ENCODE peak calls at places on chromosomes 2 and 18, in four cellular contexts. P is HCT116, E is transverse colon, G is K562. Q is an unnamed sample.

GRCh38 chr2:25251461-25252273 is 83.3 kb upstream of the POMC start:
- DNase-seq in P (no peak), E (peak; percentile 53), G (peak; percentile 65), Q (peak; percentile 46)

GRCh38 chr2:104756119-104756518 is 97.8 kb upstream of the POU3F3 start:
- DNase-seq in P (no peak), E (no peak), G (no peak), Q (no peak)

GRCh38 chr2:30826481-30826880 is 19.2 kb upstream of the CAPN13 start:
- DNase-seq in P (no peak), E (no peak), G (no peak), Q (peak; percentile 46)

GRCh38 chr2:37156071-37156856 is 516 bp downstream of the EIF2AK2 start:
- DNase-seq in P (peak; percentile 7), E (peak; percentile 54), G (peak; percentile 52), Q (peak; percentile 38)

GRCh38 chr2:202072226-202072625 is 829 bp upstream of the KIAA2012 start:
- DNase-seq in P (no peak), E (no peak), G (no peak), Q (no peak)

GRCh38 chr2:63434597-63434996 is 153.7 kb downstream of the WDPCP start:
- DNase-seq in P (no peak), E (no peak), G (peak; percentile 55), Q (no peak)

GRCh38 chr2:56185101-56185581 is 1.4 kb downstream of the CCDC85A start:
- DNase-seq in P (no peak), E (no peak), G (no peak), Q (no peak)

GRCh38 chr2:42106257-42106816 is 58.5 kb downstream of the PKDCC start:
- DNase-seq in P (no peak), E (no peak), G (no peak), Q (no peak)

GRCh38 chr2:237222178-237222577 is 136.5 kb downstream of the COPS8 start:
- DNase-seq in P (no peak), E (no peak), G (no peak), Q (no peak)

GRCh38 chr2:1460851-1461418 is 47.7 kb downstream of the TPO start:
- DNase-seq in P (no peak), E (no peak), G (no peak), Q (no peak)

GRCh38 chr2:207746131-207746530 is 23.6 kb downstream of the FZD5 start:
- DNase-seq in P (peak; percentile 54), E (peak; percentile 42), G (peak; percentile 76), Q (peak; percentile 56)

GRCh38 chr2:236166781-236167296 is 1.3 kb downstream of the GBX2 start:
- DNase-seq in P (no peak), E (no peak), G (peak; percentile 11), Q (no peak)

GRCh38 chr2:42025151-42025582 is 22.7 kb upstream of the PKDCC start:
- DNase-seq in P (no peak), E (no peak), G (no peak), Q (no peak)

GRCh38 chr18:32349728-32350395 is 120.8 kb downstream of the GAREM1 start:
- DNase-seq in P (peak; percentile 91), E (peak; percentile 62), G (no peak), Q (peak; percentile 72)

GRCh38 chr18:49788327-49788908 is 24.9 kb downstream of the ACAA2 start:
- DNase-seq in P (no peak), E (no peak), G (no peak), Q (no peak)
- H3K4me3 ChIP-seq in P (no peak overlapping the region), E (no peak overlapping the region), G (no peak overlapping the region), Q (peak overlapping the region; percentile 6)

GRCh38 chr2:53202063-53202462 is 565.5 kb upstream of the CHAC2 start:
- DNase-seq in P (peak; percentile 54), E (peak; percentile 24), G (no peak), Q (no peak)
- TF ChIP-seq POLR2AphosphoS5 in P (no peak), E (no peak), G (no peak), Q (no peak)

DNA sequence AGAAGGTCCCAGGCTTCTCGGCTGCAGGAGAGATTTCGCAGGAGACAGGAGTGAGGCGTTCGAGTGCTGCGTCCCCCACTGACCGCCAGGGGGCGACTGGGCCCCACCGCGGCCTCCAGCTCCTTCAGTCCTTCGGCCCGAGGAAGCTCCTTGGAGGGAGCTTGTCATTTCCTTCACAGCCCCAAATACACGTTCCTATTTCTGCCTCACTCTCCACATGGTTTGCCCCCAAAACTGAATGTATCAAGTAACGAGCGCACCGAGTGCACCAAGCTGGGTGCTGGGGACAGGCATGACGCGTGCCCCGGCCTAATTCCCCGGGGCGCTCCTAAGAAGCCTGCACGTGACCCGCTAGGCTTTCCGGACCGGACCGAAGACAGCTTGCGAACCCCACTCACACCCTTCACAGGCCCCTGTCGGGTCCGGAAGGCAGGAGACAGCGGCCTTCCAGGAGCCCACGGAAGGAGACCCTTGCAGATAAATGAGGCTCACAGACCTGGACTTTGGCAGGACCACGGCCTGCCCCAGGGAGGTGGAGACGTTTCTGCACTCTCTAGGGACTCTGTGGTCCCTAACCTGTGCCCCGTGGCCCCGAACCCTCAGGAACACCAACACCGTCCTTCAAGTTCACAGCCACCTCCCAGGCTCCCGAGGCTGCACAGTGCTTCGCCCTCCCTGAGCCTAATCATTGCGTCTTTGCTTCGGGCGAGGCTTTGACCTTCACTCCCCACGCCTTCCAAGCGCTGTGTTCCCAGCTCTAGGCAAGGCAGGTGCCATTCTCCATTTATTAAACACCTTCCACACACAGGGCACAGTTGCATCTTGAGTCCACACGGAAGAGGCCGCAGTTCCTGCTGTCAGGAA is 13.0 kb upstream of the FAHD2A start:
- DNase-seq in P (peak; percentile 18), E (peak; percentile 76), G (peak; percentile 72), Q (peak; percentile 67)
- TF ChIP-seq POLR2A in P (no peak), E (peak; percentile 63), G (no peak), Q (no peak)

DNA sequence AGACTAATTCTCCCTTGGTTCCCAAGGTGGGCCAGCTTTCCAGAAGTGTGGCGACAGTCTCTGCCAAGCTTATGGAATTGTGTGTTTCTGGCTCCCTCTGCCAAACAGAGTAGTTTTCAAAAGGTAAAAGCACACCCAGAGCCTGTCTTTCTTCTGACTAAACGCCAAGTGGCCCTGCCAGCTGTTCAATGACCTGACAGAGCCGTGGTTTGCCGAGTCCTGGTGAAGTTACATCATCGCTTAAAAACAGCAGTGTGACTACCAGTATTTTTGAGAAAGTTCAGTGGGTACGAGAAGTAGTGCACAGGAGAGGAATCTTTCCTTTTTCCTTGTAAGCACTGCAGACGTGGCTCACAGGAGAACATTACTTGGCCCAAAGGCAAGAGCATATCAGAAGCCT is 1.9 kb downstream of the PER2 start:
- DNase-seq in P (no peak), E (peak; percentile 67), G (no peak), Q (peak; percentile 85)
- H3K4me3 ChIP-seq in P (no peak overlapping the region), E (no peak overlapping the region), G (no peak overlapping the region), Q (peak overlapping the region; percentile 76)

GRCh38 chr2:191845248-191845715 is 1.6 kb downstream of the CAVIN2 start:
- DNase-seq in P (no peak), E (no peak), G (peak; percentile 49), Q (no peak)

GRCh38 chr2:191847764-191848163 is 876 bp upstream of the CAVIN2 start:
- DNase-seq in P (no peak), E (no peak), G (no peak), Q (no peak)

GRCh38 chr2:191845876-191846786 is 757 bp downstream of the CAVIN2 start:
- DNase-seq in P (no peak), E (no peak), G (peak; percentile 68), Q (no peak)

GRCh38 chr2:191848771-191849726 is 2.2 kb upstream of the CAVIN2 start:
- DNase-seq in P (no peak), E (no peak), G (no peak), Q (no peak)

DNA sequence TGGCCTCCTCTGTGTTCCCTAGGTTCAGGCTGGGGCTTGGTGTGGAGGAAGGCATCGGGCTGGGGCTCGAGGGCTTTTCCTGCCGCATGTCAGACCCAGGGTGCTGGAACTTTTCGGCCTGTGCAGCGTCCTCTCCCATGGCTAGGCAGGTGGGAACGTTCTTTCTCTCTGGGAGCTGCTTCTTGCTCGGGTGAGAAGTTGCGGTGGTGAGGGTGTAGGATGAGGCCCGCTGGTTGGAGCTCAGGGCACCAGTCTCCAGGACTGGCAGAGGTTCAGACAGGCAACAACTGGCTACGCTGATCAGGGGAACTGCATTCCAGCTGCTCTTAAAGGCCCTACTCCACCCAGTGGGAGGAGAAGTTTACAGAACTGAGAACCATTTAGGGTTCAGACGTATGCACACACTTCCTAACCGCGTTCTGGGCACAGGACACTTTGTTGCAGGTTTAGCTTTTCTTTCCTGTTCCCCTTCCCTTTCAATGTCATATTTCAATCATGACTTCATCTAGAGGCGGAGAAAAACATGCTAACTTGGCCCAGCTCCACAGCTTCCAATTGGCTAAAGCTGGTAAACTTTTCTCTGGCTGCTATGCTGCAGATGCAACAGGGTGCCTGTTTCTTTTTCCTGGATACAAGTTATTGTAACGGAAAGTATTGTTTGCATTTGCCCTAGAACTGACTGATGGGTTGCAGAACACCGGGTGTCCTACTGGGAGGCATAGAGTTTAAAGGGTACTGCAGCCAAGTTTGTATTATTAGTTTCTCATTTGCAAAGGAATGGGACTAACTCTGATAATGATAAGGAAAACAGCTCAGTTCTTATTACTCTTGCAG is at the start of gene CAVIN2:
- DNase-seq in P (no peak), E (peak; percentile 50), G (peak; percentile 70), Q (peak; percentile 70)
- TF ChIP-seq POLR2AphosphoS5 in P (no peak), E (peak; percentile 59), G (no peak), Q (peak; percentile 71)

GRCh38 chr2:165280356-165280755 is 41.1 kb downstream of the SCN2A start:
- DNase-seq in P (no peak), E (no peak), G (no peak), Q (no peak)

GRCh38 chr2:165281387-165281786 is 42.2 kb downstream of the SCN2A start:
- DNase-seq in P (no peak), E (no peak), G (no peak), Q (no peak)

GRCh38 chr2:165275932-165276331 is 36.7 kb downstream of the SCN2A start:
- DNase-seq in P (no peak), E (no peak), G (no peak), Q (no peak)

GRCh38 chr2:165277295-165277694 is 38.1 kb downstream of the SCN2A start:
- DNase-seq in P (no peak), E (no peak), G (no peak), Q (no peak)

DNA sequence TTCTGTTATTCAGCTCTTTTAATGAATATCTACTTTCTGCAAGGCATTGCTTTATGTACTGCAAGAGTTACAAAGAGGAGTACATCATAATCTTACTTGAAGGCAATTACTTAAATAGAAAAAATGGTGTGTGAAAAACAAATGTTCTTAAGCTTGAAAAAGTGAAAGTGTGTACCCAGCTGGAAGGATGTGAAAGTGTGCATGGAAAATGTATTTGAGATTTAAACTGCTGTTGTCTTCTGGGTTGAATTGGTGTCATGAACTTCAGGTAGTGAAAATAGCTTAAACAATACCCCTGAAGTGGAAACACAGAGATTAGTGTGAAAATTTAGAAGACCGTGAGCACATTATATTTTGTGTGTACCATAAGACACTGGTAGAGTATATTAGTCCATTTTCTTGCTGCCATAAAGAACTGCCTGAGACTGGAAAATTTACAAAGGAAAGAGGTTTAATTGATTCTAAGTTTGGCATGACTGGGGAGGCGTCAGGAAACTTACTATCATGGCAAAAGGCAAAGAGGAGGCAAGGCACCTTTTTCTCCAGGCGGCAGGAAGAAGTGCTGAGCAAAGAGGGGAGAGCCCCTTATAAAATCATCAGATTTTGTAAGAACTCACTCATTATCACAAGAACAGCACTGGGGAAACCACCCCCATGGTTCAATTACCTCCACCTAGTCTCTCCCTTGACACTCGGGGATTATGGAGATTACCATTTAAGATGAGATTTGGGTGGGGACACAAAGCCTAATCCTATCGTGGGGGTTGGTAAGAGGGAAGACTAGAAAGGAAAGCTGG is 38.8 kb downstream of the SCN2A start:
- DNase-seq in P (no peak), E (no peak), G (no peak), Q (no peak)
- TF ChIP-seq POLR2A in P (no peak), E (no peak), G (no peak), Q (no peak)

GRCh38 chr18:13725566-13726227 is 661 bp downstream of the FAM210A start:
- DNase-seq in P (no peak), E (no peak), G (peak; percentile 14), Q (no peak)
- H3K4me3 ChIP-seq in P (peak overlapping the region; percentile 89), E (peak overlapping the region; percentile 61), G (peak overlapping the region; percentile 97), Q (peak overlapping the region; percentile 97)